ENCODE peak calls at places on chromosomes 13 and 19, in nine cellular contexts. W is psoas muscle; L is cardiac muscle cell; X is ascending aorta; Z is endothelial cell of umbilical vein; A is CD4-positive, CD25-positive, alpha-beta regulatory T cell; K is breast epithelium; J is NT2/D1; M is pancreas. B is an unnamed sample.

GRCh38 chr19:55672418-55672817 is 2.6 kb upstream of the EPN1 start:
- DNase-seq in J (no peak), M (no peak), A (no peak), Z (no peak), L (no peak), X (no peak), K (no peak), W (no peak), B (no peak)

GRCh38 chr19:3369337-3370213 is 3.2 kb downstream of the NFIC start:
- DNase-seq in M (peak; percentile 75), Z (peak; percentile 41), X (peak; percentile 58), J (no peak), A (no peak), L (no peak), W (peak; percentile 88), K (no peak), B (peak; percentile 72)

GRCh38 chr19:3283886-3284657 is 59.6 kb downstream of the CELF5 start:
- DNase-seq in W (no peak), Z (no peak), L (no peak), K (no peak), M (peak; percentile 27), A (no peak), X (no peak), J (no peak), B (no peak)

GRCh38 chr13:28040977-28041376 is 52.5 kb upstream of the URAD start:
- DNase-seq in J (no peak), Z (peak; percentile 71), M (no peak), W (no peak), K (no peak), A (no peak), L (no peak), X (no peak), B (no peak)

GRCh38 chr19:38564981-38565685 is 52.6 kb downstream of the MAP4K1 start:
- DNase-seq in X (no peak), Z (no peak), A (no peak), K (no peak), L (no peak), W (peak; percentile 51), M (no peak), J (no peak), B (no peak)

GRCh38 chr19:42051166-42052115 is 18.6 kb downstream of the GRIK5 start:
- DNase-seq in W (no peak), Z (no peak), L (no peak), J (no peak), K (no peak), M (no peak), X (no peak), A (no peak), B (peak; percentile 47)

GRCh38 chr19:10346509-10346908 is 7.1 kb upstream of the ICAM3 start:
- DNase-seq in X (no peak), W (no peak), M (no peak), Z (no peak), A (no peak), L (no peak), J (no peak), K (no peak), B (no peak)

GRCh38 chr13:113061271-113061625 is 44.3 kb upstream of the F7 start:
- DNase-seq in W (peak; percentile 24), A (no peak), L (no peak), J (no peak), Z (no peak), M (no peak), K (no peak), X (no peak), B (no peak)

GRCh38 chr13:106416645-106417044 is 118.8 kb downstream of the EFNB2 start:
- DNase-seq in X (no peak), L (no peak), Z (no peak), K (no peak), A (no peak), W (no peak), J (no peak), M (no peak), B (no peak)

GRCh38 chr13:111415216-111415615 is 94.8 kb downstream of the TEX29 start:
- DNase-seq in A (no peak), M (no peak), J (no peak), X (no peak), L (no peak), W (no peak), Z (no peak), K (no peak), B (no peak)
- H3K27me3 ChIP-seq in A (no peaks in the 10 kb centered on the region), M (no peaks in the 10 kb centered on the region), J (no peaks in the 10 kb centered on the region), X (no peaks in the 10 kb centered on the region), L (peaks cover 22% of the 10 kb centered on the region), W (peaks cover 12% of the 10 kb centered on the region), Z (peaks cover 2% of the 10 kb centered on the region), K (no peaks in the 10 kb centered on the region), B (no peaks in the 10 kb centered on the region)

DNA sequence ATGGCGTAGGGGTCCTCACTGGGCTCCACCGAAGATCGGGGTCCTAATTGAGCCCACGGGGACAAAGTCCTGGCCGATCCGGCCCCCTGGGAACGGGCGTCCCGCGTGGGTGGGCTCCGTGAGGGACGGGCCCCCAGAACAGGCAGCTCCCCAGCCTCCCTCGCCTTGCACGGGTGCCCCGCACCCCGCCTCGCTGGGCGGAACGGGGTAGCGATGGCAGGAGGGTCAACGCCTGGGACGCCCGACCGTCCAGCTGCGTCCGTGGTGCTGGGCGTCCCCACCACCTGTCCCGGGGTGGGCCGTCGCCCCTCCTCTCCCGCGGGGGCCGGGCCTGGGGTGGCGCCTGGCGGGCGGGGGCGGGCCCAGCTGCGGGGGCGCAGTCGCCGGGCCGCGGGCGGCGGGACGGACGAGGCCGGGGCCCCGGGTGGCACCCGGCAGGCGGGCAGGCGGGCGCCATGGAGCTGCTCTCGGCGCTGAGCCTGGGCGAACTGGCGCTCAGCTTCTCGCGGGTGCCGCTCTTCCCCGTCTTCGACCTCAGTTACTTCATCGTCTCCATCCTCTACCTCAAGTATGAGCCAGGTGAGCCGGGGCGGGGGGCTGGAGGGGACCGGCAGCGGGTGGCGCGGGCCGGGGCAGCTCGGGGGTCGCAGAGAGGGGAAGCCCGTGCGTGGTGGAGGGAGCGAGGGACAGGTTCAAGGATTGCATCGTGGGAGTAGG is at the start of gene TMEM38A:
- DNase-seq in K (peak; percentile 30), A (peak; percentile 22), L (peak; percentile 63), Z (no peak), W (peak; percentile 86), X (no peak), J (no peak), M (peak; percentile 55), B (peak; percentile 72)
- H3K27me3 ChIP-seq in K (no peaks in the 10 kb centered on the region), A (no peaks in the 10 kb centered on the region), L (no peaks in the 10 kb centered on the region), Z (no peaks in the 10 kb centered on the region), W (no peaks in the 10 kb centered on the region), X (no peaks in the 10 kb centered on the region), J (peaks cover 19% of the 10 kb centered on the region), M (no peaks in the 10 kb centered on the region), B (no peaks in the 10 kb centered on the region)

GRCh38 chr19:1474011-1474764 is 4.8 kb downstream of the C19orf25 start:
- DNase-seq in M (no peak), Z (no peak), L (no peak), A (no peak), X (no peak), K (no peak), J (no peak), W (peak; percentile 69), B (no peak)
- H3K27me3 ChIP-seq in M (no peaks in the 10 kb centered on the region), Z (peaks cover 40% of the 10 kb centered on the region), L (peaks cover 46% of the 10 kb centered on the region), A (no peaks in the 10 kb centered on the region), X (peaks cover 38% of the 10 kb centered on the region), K (peaks cover 16% of the 10 kb centered on the region), J (peaks cover 15% of the 10 kb centered on the region), W (peaks cover 36% of the 10 kb centered on the region), B (peaks cover 45% of the 10 kb centered on the region)

GRCh38 chr13:25905411-25906010 is 146.3 kb downstream of the SHISA2 start:
- DNase-seq in M (no peak), Z (peak; percentile 11), A (no peak), K (no peak), X (no peak), L (no peak), W (no peak), J (no peak), B (no peak)
- H3K27me3 ChIP-seq in M (no peaks in the 10 kb centered on the region), Z (peaks cover 7% of the 10 kb centered on the region), A (no peaks in the 10 kb centered on the region), K (no peaks in the 10 kb centered on the region), X (no peaks in the 10 kb centered on the region), L (no peaks in the 10 kb centered on the region), W (no peaks in the 10 kb centered on the region), J (peaks cover 58% of the 10 kb centered on the region), B (no peaks in the 10 kb centered on the region)

GRCh38 chr13:109712187-109712601 is 74.2 kb downstream of the IRS2 start:
- DNase-seq in X (no peak), K (no peak), Z (no peak), L (no peak), W (no peak), A (no peak), J (peak; percentile 22), M (no peak), B (no peak)
- H3K27me3 ChIP-seq in X (no peaks in the 10 kb centered on the region), K (no peaks in the 10 kb centered on the region), Z (peaks cover 5% of the 10 kb centered on the region), L (no peaks in the 10 kb centered on the region), W (no peaks in the 10 kb centered on the region), A (peaks cover 5% of the 10 kb centered on the region), J (no peaks in the 10 kb centered on the region), M (no peaks in the 10 kb centered on the region), B (no peaks in the 10 kb centered on the region)